ENCODE peak calls at places on chromosomes 2 and 18, in seven cellular contexts. S is HCT116, V is HepG2, K is T47D, E is GM12878, R is H1, T is K562. M is an unnamed sample.

GRCh38 chr2:36387258-36387916 is 31.8 kb downstream of the CRIM1 start:
- DNase-seq in E (no peak), K (no peak), V (no peak), T (no peak), S (no peak), R (no peak), M (no peak)

GRCh38 chr2:69559696-69560482 is 83.7 kb downstream of the AAK1 start:
- DNase-seq in R (peak), V (peak), S (peak), T (peak), K (peak), E (no peak), M (peak)

GRCh38 chr2:174546519-174547506 is 50.8 kb downstream of the WIPF1 start:
- DNase-seq in V (peak), K (peak), S (peak), E (no peak), R (peak), T (peak), M (peak)

GRCh38 chr2:26033270-26033768 is 565 bp upstream of the RAB10 start:
- DNase-seq in V (peak), S (peak), T (peak), K (peak), E (no peak), R (no peak), M (no peak)

GRCh38 chr2:23513245-23513880 is 128.4 kb downstream of the KLHL29 start:
- DNase-seq in V (no peak), E (no peak), K (no peak), R (no peak), S (no peak), T (no peak), M (no peak)

GRCh38 chr18:25399554-25399953 is 47.6 kb upstream of the ZNF521 start:
- DNase-seq in T (no peak), V (no peak), K (no peak), S (no peak), R (no peak), E (no peak), M (no peak)

GRCh38 chr2:132497591-132497990 is 81.0 kb downstream of the GPR39 start:
- DNase-seq in E (no peak), K (no peak), R (no peak), T (no peak), S (no peak), V (no peak), M (no peak)

GRCh38 chr18:51133580-51134160 is 63.8 kb downstream of the MEX3C start:
- DNase-seq in T (no peak), V (peak), R (no peak), K (no peak), S (no peak), E (no peak), M (no peak)

GRCh38 chr2:16584094-16584493 is 81.5 kb downstream of the CYRIA start:
- DNase-seq in K (no peak), T (no peak), S (no peak), E (no peak), R (no peak), V (no peak), M (no peak)

GRCh38 chr2:43040084-43040854 is 186.1 kb downstream of the ZFP36L2 start:
- DNase-seq in T (peak), E (no peak), V (no peak), R (no peak), K (no peak), S (no peak), M (no peak)

GRCh38 chr2:126792993-126793392 is 105.7 kb upstream of the TEX51 start:
- DNase-seq in E (no peak), R (no peak), K (no peak), S (no peak), T (no peak), V (no peak), M (no peak)

GRCh38 chr2:148209598-148209997 is 188.7 kb downstream of the MBD5 start:
- DNase-seq in T (peak), K (peak), V (peak), E (no peak), S (peak), R (no peak), M (no peak)
- TF ChIP-seq JUND in T (no peak), K (no peak), V (no peak), E (no peak), S (no peak), R (no peak), M (no peak)

GRCh38 chr18:55489034-55489741 is 98.8 kb downstream of the TCF4 start:
- DNase-seq in V (no peak), R (no peak), T (peak), S (no peak), K (no peak), E (no peak), M (no peak)
- TF ChIP-seq JUND in V (no peak), R (no peak), T (no peak), S (no peak), K (no peak), E (no peak), M (no peak)

GRCh38 chr2:114659895-114660294 is 217.5 kb downstream of the DPP10 start:
- DNase-seq in V (no peak), R (no peak), K (no peak), S (no peak), T (no peak), E (no peak), M (no peak)

DNA sequence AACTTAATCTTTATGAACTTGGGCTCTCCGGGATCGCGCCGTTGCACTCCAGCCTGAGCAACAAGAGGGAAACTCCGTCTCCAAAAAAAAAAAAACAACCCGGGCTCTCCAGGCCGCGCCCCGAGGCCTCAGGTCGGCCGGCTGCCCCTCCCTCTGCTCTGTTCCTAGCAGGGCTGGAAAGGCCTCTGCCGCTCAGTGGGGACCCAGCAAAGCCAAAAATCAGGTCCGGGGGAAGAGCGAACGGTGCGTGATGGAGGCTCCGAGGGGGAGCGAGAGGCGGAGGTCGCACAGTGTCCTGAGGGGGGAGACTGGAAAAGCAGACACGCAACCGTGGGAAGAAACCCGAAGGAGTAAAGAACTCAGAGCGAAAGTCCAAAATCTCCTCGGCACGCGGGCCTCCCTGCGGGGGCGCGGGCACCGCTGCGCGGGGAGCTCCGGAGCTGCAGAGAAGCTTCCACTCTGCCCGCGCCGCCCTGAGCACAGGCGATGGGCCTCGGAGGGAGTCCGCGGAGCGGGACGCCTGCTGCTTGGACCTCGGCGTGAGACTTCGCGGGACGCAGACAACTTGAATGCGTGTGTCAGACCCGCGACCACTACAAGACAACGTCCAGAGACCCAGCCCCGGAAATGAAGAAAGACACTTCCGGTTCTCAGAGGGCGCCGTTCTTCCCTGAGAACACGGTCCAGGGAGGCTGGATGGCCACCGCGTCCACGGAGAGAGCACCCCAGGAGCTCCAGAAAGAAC is 219.7 kb downstream of the DPP10 start:
- DNase-seq in T (no peak), R (no peak), V (no peak), S (no peak), E (no peak), K (peak), M (peak)
- TF ChIP-seq JUND in T (no peak), R (no peak), V (no peak), S (no peak), E (no peak), K (no peak), M (no peak)

GRCh38 chr18:79788096-79789085 is 9.3 kb upstream of the KCNG2 start:
- DNase-seq in R (no peak), E (no peak), V (no peak), S (no peak), T (no peak), K (no peak), M (no peak)
- TF ChIP-seq JUND in R (no peak), E (no peak), V (no peak), S (no peak), T (no peak), K (no peak), M (no peak)

DNA sequence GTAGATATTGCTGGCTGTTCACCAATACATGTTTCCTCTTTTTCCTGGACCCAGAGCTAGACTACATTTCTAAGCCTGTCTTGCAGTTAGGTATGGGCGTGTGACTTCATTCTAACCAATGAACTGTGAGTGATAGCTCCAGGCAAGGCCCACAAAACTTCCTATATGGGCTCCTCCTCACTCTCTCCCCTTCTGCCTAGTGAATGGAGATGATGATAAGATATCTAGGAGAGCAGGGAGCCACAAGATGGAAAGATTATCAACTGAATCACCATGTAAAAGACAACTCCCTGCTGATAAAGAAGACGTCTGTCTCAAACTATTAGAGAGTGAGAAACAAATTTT is 237.1 kb downstream of the GPD2 start:
- DNase-seq in R (no peak), K (no peak), E (no peak), S (no peak), V (no peak), T (peak), M (no peak)
- TF ChIP-seq JUND in R (no peak), K (no peak), E (no peak), S (no peak), V (no peak), T (no peak), M (no peak)

GRCh38 chr2:224041554-224041953 is 2.5 kb upstream of the SERPINE2 start:
- DNase-seq in S (no peak), R (no peak), K (no peak), T (no peak), V (no peak), E (no peak), M (no peak)
- TF ChIP-seq JUND in S (no peak), R (no peak), K (no peak), T (no peak), V (no peak), E (no peak), M (no peak)

GRCh38 chr18:44079602-44080001 is 601.1 kb upstream of the SETBP1 start:
- DNase-seq in R (no peak), K (no peak), S (no peak), E (no peak), V (peak), T (no peak), M (no peak)
- TF ChIP-seq JUND in R (no peak), K (no peak), S (no peak), E (no peak), V (no peak), T (no peak), M (peak)

GRCh38 chr2:27956895-27957294 is 66.4 kb downstream of the BABAM2 start:
- DNase-seq in K (no peak), E (no peak), R (no peak), V (no peak), T (no peak), S (no peak), M (no peak)
- TF ChIP-seq JUND in K (no peak), E (no peak), R (no peak), V (no peak), T (no peak), S (no peak), M (no peak)

GRCh38 chr2:55590810-55591440 is 26.5 kb downstream of the PPP4R3B start:
- DNase-seq in R (no peak), T (peak), K (no peak), E (peak), S (peak), V (no peak), M (no peak)
- TF ChIP-seq JUND in R (no peak), T (peak), K (no peak), E (peak), S (peak), V (no peak), M (peak)